ENCODE peak calls at places on chromosomes 7 and 10, in five cellular contexts. One of them, this sample, is unnamed.

GRCh38 chr7:79008786-79009185 is 444.7 kb downstream of the MAGI2 start:
- DNase-seq in RKO: no peak
- DNase-seq in NCI-H1105: no peak
- DNase-seq in fibroblast of pulmonary artery: no peak
- DNase-seq in activated CD4-positive, alpha-beta memory T cell treated with anti-CD3 and anti-CD28 coated beads for 36 hours: no peak
- DNase-seq in this sample: no peak

GRCh38 chr10:26790596-26790995 is 70.2 kb downstream of the ABI1 start:
- DNase-seq in RKO: no peak
- DNase-seq in NCI-H1105: no peak
- DNase-seq in fibroblast of pulmonary artery: no peak
- DNase-seq in activated CD4-positive, alpha-beta memory T cell treated with anti-CD3 and anti-CD28 coated beads for 36 hours: no peak
- DNase-seq in this sample: no peak

GRCh38 chr7:87918740-87919139 is 15.3 kb upstream of the ADAM22 start:
- DNase-seq in RKO: no peak
- DNase-seq in NCI-H1105: no peak
- DNase-seq in fibroblast of pulmonary artery: no peak
- DNase-seq in activated CD4-positive, alpha-beta memory T cell treated with anti-CD3 and anti-CD28 coated beads for 36 hours: no peak
- DNase-seq in this sample: no peak

GRCh38 chr10:94225589-94225988 is 137.2 kb downstream of the NOC3L start:
- DNase-seq in RKO: no peak
- DNase-seq in NCI-H1105: no peak
- DNase-seq in fibroblast of pulmonary artery: no peak
- DNase-seq in activated CD4-positive, alpha-beta memory T cell treated with anti-CD3 and anti-CD28 coated beads for 36 hours: no peak
- DNase-seq in this sample: no peak

GRCh38 chr7:102925962-102926825 is 13.4 kb downstream of the LRRC17 start:
- DNase-seq in RKO: no peak
- DNase-seq in NCI-H1105: no peak
- DNase-seq in fibroblast of pulmonary artery: peak
- DNase-seq in activated CD4-positive, alpha-beta memory T cell treated with anti-CD3 and anti-CD28 coated beads for 36 hours: no peak
- DNase-seq in this sample: no peak

GRCh38 chr7:15607541-15608210 is 45.9 kb upstream of the AGMO start:
- DNase-seq in RKO: no peak
- DNase-seq in NCI-H1105: no peak
- DNase-seq in fibroblast of pulmonary artery: no peak
- DNase-seq in activated CD4-positive, alpha-beta memory T cell treated with anti-CD3 and anti-CD28 coated beads for 36 hours: no peak
- DNase-seq in this sample: no peak

GRCh38 chr10:114603943-114604342 is 54.1 kb downstream of the ABLIM1 start:
- DNase-seq in RKO: no peak
- DNase-seq in NCI-H1105: no peak
- DNase-seq in fibroblast of pulmonary artery: peak
- DNase-seq in activated CD4-positive, alpha-beta memory T cell treated with anti-CD3 and anti-CD28 coated beads for 36 hours: peak
- DNase-seq in this sample: no peak

GRCh38 chr7:46162582-46162981 is 241.5 kb upstream of the IGFBP3 start:
- DNase-seq in RKO: no peak
- DNase-seq in NCI-H1105: no peak
- DNase-seq in fibroblast of pulmonary artery: peak
- DNase-seq in activated CD4-positive, alpha-beta memory T cell treated with anti-CD3 and anti-CD28 coated beads for 36 hours: no peak
- DNase-seq in this sample: no peak

GRCh38 chr7:138001529-138002095 is at the start of gene CREB3L2:
- DNase-seq in RKO: peak
- DNase-seq in NCI-H1105: peak
- DNase-seq in fibroblast of pulmonary artery: peak
- DNase-seq in activated CD4-positive, alpha-beta memory T cell treated with anti-CD3 and anti-CD28 coated beads for 36 hours: peak
- DNase-seq in this sample: no peak

GRCh38 chr10:26855186-26855585 is 5.6 kb downstream of the ABI1 start:
- DNase-seq in RKO: peak
- DNase-seq in NCI-H1105: no peak
- DNase-seq in fibroblast of pulmonary artery: peak
- DNase-seq in activated CD4-positive, alpha-beta memory T cell treated with anti-CD3 and anti-CD28 coated beads for 36 hours: no peak
- DNase-seq in this sample: no peak

GRCh38 chr7:157862731-157863130 is 525.9 kb downstream of the DNAJB6 start:
- DNase-seq in RKO: no peak
- DNase-seq in NCI-H1105: no peak
- DNase-seq in fibroblast of pulmonary artery: no peak
- DNase-seq in activated CD4-positive, alpha-beta memory T cell treated with anti-CD3 and anti-CD28 coated beads for 36 hours: no peak
- DNase-seq in this sample: no peak

GRCh38 chr7:95609277-95609971 is 13.1 kb upstream of the PDK4 start:
- DNase-seq in RKO: no peak
- DNase-seq in NCI-H1105: peak
- DNase-seq in fibroblast of pulmonary artery: peak
- DNase-seq in activated CD4-positive, alpha-beta memory T cell treated with anti-CD3 and anti-CD28 coated beads for 36 hours: no peak
- DNase-seq in this sample: no peak

GRCh38 chr10:134205-134742 is 981 bp upstream of the ZMYND11 start:
- DNase-seq in RKO: peak
- DNase-seq in NCI-H1105: no peak
- DNase-seq in fibroblast of pulmonary artery: no peak
- DNase-seq in activated CD4-positive, alpha-beta memory T cell treated with anti-CD3 and anti-CD28 coated beads for 36 hours: peak
- DNase-seq in this sample: no peak

GRCh38 chr7:50780436-50780835 is 2.3 kb downstream of the GRB10 start:
- DNase-seq in RKO: no peak
- DNase-seq in NCI-H1105: no peak
- DNase-seq in fibroblast of pulmonary artery: no peak
- DNase-seq in activated CD4-positive, alpha-beta memory T cell treated with anti-CD3 and anti-CD28 coated beads for 36 hours: no peak
- DNase-seq in this sample: no peak

GRCh38 chr10:124996127-124996853 is 54.4 kb downstream of the ZRANB1 start:
- DNase-seq in RKO: no peak
- DNase-seq in NCI-H1105: no peak
- DNase-seq in fibroblast of pulmonary artery: no peak
- DNase-seq in activated CD4-positive, alpha-beta memory T cell treated with anti-CD3 and anti-CD28 coated beads for 36 hours: peak
- DNase-seq in this sample: no peak

GRCh38 chr10:43024942-43025700 is 51.7 kb upstream of the RET start:
- DNase-seq in RKO: no peak
- DNase-seq in NCI-H1105: no peak
- DNase-seq in fibroblast of pulmonary artery: no peak
- DNase-seq in activated CD4-positive, alpha-beta memory T cell treated with anti-CD3 and anti-CD28 coated beads for 36 hours: no peak
- DNase-seq in this sample: no peak

GRCh38 chr10:93334901-93335312 is 147.2 kb downstream of the MYOF start:
- DNase-seq in RKO: no peak
- DNase-seq in NCI-H1105: no peak
- DNase-seq in fibroblast of pulmonary artery: no peak
- DNase-seq in activated CD4-positive, alpha-beta memory T cell treated with anti-CD3 and anti-CD28 coated beads for 36 hours: peak
- DNase-seq in this sample: no peak

GRCh38 chr7:37698782-37699181 is 15.2 kb downstream of the GPR141 start:
- DNase-seq in RKO: no peak
- DNase-seq in NCI-H1105: no peak
- DNase-seq in fibroblast of pulmonary artery: no peak
- DNase-seq in activated CD4-positive, alpha-beta memory T cell treated with anti-CD3 and anti-CD28 coated beads for 36 hours: no peak
- DNase-seq in this sample: no peak

GRCh38 chr7:20642171-20642570 is 26.7 kb downstream of the ABCB5 start:
- DNase-seq in RKO: no peak
- DNase-seq in NCI-H1105: no peak
- DNase-seq in fibroblast of pulmonary artery: peak
- DNase-seq in activated CD4-positive, alpha-beta memory T cell treated with anti-CD3 and anti-CD28 coated beads for 36 hours: no peak
- DNase-seq in this sample: no peak

GRCh38 chr7:52764502-52765169 is 270.8 kb upstream of the POM121L12 start:
- DNase-seq in RKO: peak
- DNase-seq in NCI-H1105: no peak
- DNase-seq in fibroblast of pulmonary artery: no peak
- DNase-seq in activated CD4-positive, alpha-beta memory T cell treated with anti-CD3 and anti-CD28 coated beads for 36 hours: no peak
- DNase-seq in this sample: no peak

GRCh38 chr10:29493697-29494096 is 141.1 kb downstream of the SVIL start:
- DNase-seq in RKO: no peak
- DNase-seq in NCI-H1105: no peak
- DNase-seq in fibroblast of pulmonary artery: no peak
- DNase-seq in activated CD4-positive, alpha-beta memory T cell treated with anti-CD3 and anti-CD28 coated beads for 36 hours: no peak
- DNase-seq in this sample: no peak

GRCh38 chr10:23291551-23292334 is 52.9 kb downstream of the C10orf67 start:
- DNase-seq in RKO: no peak
- DNase-seq in NCI-H1105: no peak
- DNase-seq in fibroblast of pulmonary artery: no peak
- DNase-seq in activated CD4-positive, alpha-beta memory T cell treated with anti-CD3 and anti-CD28 coated beads for 36 hours: no peak
- DNase-seq in this sample: no peak

GRCh38 chr10:3564599-3564998 is 220.4 kb downstream of the KLF6 start:
- DNase-seq in RKO: no peak
- DNase-seq in NCI-H1105: no peak
- DNase-seq in fibroblast of pulmonary artery: no peak
- DNase-seq in activated CD4-positive, alpha-beta memory T cell treated with anti-CD3 and anti-CD28 coated beads for 36 hours: no peak
- DNase-seq in this sample: no peak

GRCh38 chr7:3043544-3044395 is at the start of gene CARD11:
- DNase-seq in RKO: no peak
- DNase-seq in NCI-H1105: no peak
- DNase-seq in fibroblast of pulmonary artery: peak
- DNase-seq in activated CD4-positive, alpha-beta memory T cell treated with anti-CD3 and anti-CD28 coated beads for 36 hours: peak
- DNase-seq in this sample: no peak

GRCh38 chr10:70742537-70743429 is 42.4 kb downstream of the TBATA start:
- DNase-seq in RKO: no peak
- DNase-seq in NCI-H1105: no peak
- DNase-seq in fibroblast of pulmonary artery: peak
- DNase-seq in activated CD4-positive, alpha-beta memory T cell treated with anti-CD3 and anti-CD28 coated beads for 36 hours: no peak
- DNase-seq in this sample: no peak

This sample was measured in vagina.